ENCODE peak calls at places on chromosomes 3 and 15, in eight cellular contexts. One of them, this sample, is unnamed.

GRCh38 chr3:74534611-74535010 is 79.8 kb downstream of the CNTN3 start:
- DNase-seq in mesenchymal stem cell: no peak
- DNase-seq in fibroblast of the aortic adventitia: no peak
- DNase-seq in NCI-H1436: no peak
- DNase-seq in HEK293T: no peak
- DNase-seq in GM04504: no peak
- DNase-seq in cerebellum: no peak
- DNase-seq in WTC11: no peak
- DNase-seq in this sample: no peak

GRCh38 chr15:79849789-79850188 is 47.0 kb downstream of the MTHFS start:
- DNase-seq in GM04504: no peak
- DNase-seq in NCI-H1436: no peak
- DNase-seq in WTC11: peak
- DNase-seq in cerebellum: peak
- DNase-seq in mesenchymal stem cell: peak
- DNase-seq in HEK293T: peak
- DNase-seq in fibroblast of the aortic adventitia: peak
- DNase-seq in this sample: peak

GRCh38 chr15:101676965-101677364 is 24.8 kb upstream of the TM2D3 start:
- DNase-seq in WTC11: no peak
- DNase-seq in cerebellum: peak
- DNase-seq in mesenchymal stem cell: peak
- DNase-seq in fibroblast of the aortic adventitia: peak
- DNase-seq in NCI-H1436: no peak
- DNase-seq in HEK293T: no peak
- DNase-seq in GM04504: peak
- DNase-seq in this sample: no peak

GRCh38 chr15:51533672-51534398 is 88.7 kb downstream of the DMXL2 start:
- DNase-seq in GM04504: no peak
- DNase-seq in cerebellum: no peak
- DNase-seq in HEK293T: no peak
- DNase-seq in mesenchymal stem cell: no peak
- DNase-seq in WTC11: no peak
- DNase-seq in NCI-H1436: no peak
- DNase-seq in fibroblast of the aortic adventitia: no peak
- DNase-seq in this sample: peak

GRCh38 chr3:33067484-33067883 is 29.5 kb downstream of the GLB1 start:
- DNase-seq in HEK293T: no peak
- DNase-seq in cerebellum: no peak
- DNase-seq in fibroblast of the aortic adventitia: peak
- DNase-seq in mesenchymal stem cell: peak
- DNase-seq in NCI-H1436: no peak
- DNase-seq in GM04504: no peak
- DNase-seq in WTC11: no peak
- DNase-seq in this sample: peak

GRCh38 chr3:52739725-52740124 is 31.0 kb downstream of the NEK4 start:
- DNase-seq in mesenchymal stem cell: no peak
- DNase-seq in cerebellum: no peak
- DNase-seq in WTC11: no peak
- DNase-seq in fibroblast of the aortic adventitia: no peak
- DNase-seq in NCI-H1436: no peak
- DNase-seq in HEK293T: no peak
- DNase-seq in GM04504: no peak
- DNase-seq in this sample: no peak

GRCh38 chr3:128453521-128454309 is 13.0 kb downstream of the DNAJB8 start:
- DNase-seq in fibroblast of the aortic adventitia: no peak
- DNase-seq in WTC11: no peak
- DNase-seq in cerebellum: no peak
- DNase-seq in NCI-H1436: no peak
- DNase-seq in GM04504: no peak
- DNase-seq in mesenchymal stem cell: no peak
- DNase-seq in HEK293T: no peak
- DNase-seq in this sample: no peak

GRCh38 chr15:61994216-61994615 is 66.0 kb downstream of the VPS13C start:
- DNase-seq in fibroblast of the aortic adventitia: peak
- DNase-seq in GM04504: peak
- DNase-seq in HEK293T: no peak
- DNase-seq in WTC11: no peak
- DNase-seq in mesenchymal stem cell: peak
- DNase-seq in NCI-H1436: no peak
- DNase-seq in cerebellum: no peak
- DNase-seq in this sample: peak

This sample was measured in cardiac fibroblast.